ENCODE peak calls at places on chromosomes 13 and 19, in four cellular contexts. R is IMR-90, H is right lobe of liver, L is BE2C. E is an unnamed sample.

GRCh38 chr19:15194938-15195337 is 5.9 kb downstream of the NOTCH3 start:
- DNase-seq in R (peak; percentile 59), H (no peak), L (no peak), E (peak; percentile 76)

GRCh38 chr19:956747-957451 is 27.2 kb upstream of the WDR18 start:
- DNase-seq in R (peak; percentile 36), H (no peak), L (peak; percentile 37), E (no peak)

GRCh38 chr19:6475321-6476108 is 6.1 kb downstream of the DENND1C start:
- DNase-seq in R (no peak), H (no peak), L (no peak), E (no peak)

GRCh38 chr13:81017525-81018152 is 676.7 kb upstream of the SPRY2 start:
- DNase-seq in R (peak; percentile 25), H (no peak), L (no peak), E (no peak)

GRCh38 chr13:44004881-44005280 is 125.2 kb downstream of the LACC1 start:
- DNase-seq in R (peak; percentile 80), H (no peak), L (no peak), E (no peak)

GRCh38 chr13:98843482-98843877 is 91.0 kb upstream of the SLC15A1 start:
- DNase-seq in R (no peak), H (no peak), L (no peak), E (no peak)

GRCh38 chr13:40164137-40164536 is 502.3 kb downstream of the FOXO1 start:
- DNase-seq in R (no peak), H (no peak), L (no peak), E (no peak)

GRCh38 chr13:106159295-106160195 is 375.9 kb downstream of the EFNB2 start:
- DNase-seq in R (no peak), H (no peak), L (no peak), E (no peak)

GRCh38 chr19:57558525-57558924 is 1.1 kb downstream of the ZNF550 start:
- DNase-seq in R (peak; percentile 35), H (no peak), L (no peak), E (no peak)

GRCh38 chr19:20776083-20777076 is at the start of gene ZNF66:
- DNase-seq in R (peak; percentile 95), H (peak; percentile 87), L (peak; percentile 96), E (peak; percentile 95)
- H3K36me3 ChIP-seq in R (peaks cover 3% of the 10 kb centered on the region), H (no peaks in the 10 kb centered on the region), L (no peaks in the 10 kb centered on the region), E (no peaks in the 10 kb centered on the region)

GRCh38 chr19:7748756-7749155 is 1.4 kb upstream of the CD209 start:
- DNase-seq in R (peak; percentile 7), H (no peak), L (no peak), E (no peak)
- TF ChIP-seq CTCF in R (no peak), H (no peak), L (no peak), E (peak; percentile 32)

DNA sequence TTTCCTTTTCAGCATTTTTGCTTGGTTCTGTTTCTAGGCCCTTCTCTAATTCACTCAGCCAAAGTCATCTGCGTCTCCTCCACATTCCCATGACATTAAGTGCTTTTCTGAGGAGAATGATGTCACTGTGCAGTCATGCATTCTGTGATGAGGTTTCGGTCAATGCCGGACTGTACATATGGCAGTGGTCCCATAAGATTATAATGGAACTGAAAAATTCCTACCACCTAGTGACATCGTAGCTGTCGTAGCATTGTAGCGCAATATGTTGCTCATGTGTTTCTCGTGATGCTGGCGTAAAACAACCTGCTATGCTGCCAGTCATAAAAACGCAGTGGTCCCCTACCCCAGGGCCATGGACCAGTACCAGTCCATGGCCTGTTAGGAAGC is 63.4 kb upstream of the TNFRSF19 start:
- DNase-seq in R (peak; percentile 98), H (no peak), L (peak; percentile 51), E (no peak)
- H3K4me1 ChIP-seq in R (peaks cover 33% of the 10 kb centered on the region), H (no peaks in the 10 kb centered on the region), L (peaks cover 31% of the 10 kb centered on the region), E (no peaks in the 10 kb centered on the region)

DNA sequence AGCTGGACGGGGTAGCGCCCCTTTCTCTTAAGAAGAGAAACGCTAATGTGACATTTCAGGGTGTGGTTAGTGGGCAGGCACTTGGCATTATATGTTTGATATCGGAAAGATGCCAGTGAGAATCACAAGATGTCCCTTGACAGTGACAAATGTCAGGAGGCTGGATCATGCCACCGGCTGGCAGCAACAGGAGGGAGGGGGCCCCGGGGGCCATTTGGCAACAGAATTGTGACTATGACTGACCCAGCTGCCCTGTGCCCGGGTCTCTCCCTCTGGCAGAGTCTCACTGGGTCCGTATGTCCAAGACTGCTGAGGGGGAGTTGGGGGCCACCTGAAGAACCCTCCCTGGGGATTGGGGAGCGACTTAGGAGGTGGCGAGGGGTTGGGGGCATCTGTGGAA is 4.8 kb downstream of the DCAF15 start:
- DNase-seq in R (no peak), H (no peak), L (no peak), E (no peak)
- H3K36me3 ChIP-seq in R (peaks cover 51% of the 10 kb centered on the region), H (peaks cover 28% of the 10 kb centered on the region), L (peaks cover 63% of the 10 kb centered on the region), E (peaks cover 64% of the 10 kb centered on the region)

DNA sequence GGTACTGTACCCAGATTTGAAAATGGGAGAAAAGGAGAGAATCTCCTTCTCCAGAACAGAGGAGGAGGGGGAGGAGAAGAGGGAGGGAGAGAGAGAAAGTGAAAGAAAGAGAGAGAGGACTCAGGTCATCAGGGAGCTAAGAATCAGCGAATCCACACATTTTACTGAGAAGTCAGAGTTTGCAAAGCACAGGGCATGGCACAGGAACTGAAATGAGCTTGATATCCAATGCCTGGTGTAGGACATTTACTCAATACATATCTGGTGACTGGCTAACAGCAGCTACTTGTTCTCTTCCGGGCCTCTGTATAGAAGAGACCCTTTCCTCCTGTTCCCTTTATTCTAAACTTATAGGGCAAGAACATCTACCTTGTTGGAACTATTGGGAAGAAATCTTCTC is 375.1 kb downstream of the KLF5 start:
- DNase-seq in R (no peak), H (no peak), L (no peak), E (no peak)
- TF ChIP-seq CTCF in R (no peak), H (no peak), L (no peak), E (no peak)

GRCh38 chr13:110297011-110297410 is 9.9 kb downstream of the COL4A1 start:
- DNase-seq in R (no peak), H (no peak), L (no peak), E (no peak)
- H3K4me1 ChIP-seq in R (peaks cover 23% of the 10 kb centered on the region), H (no peaks in the 10 kb centered on the region), L (no peaks in the 10 kb centered on the region), E (peaks cover 52% of the 10 kb centered on the region)

GRCh38 chr19:9342610-9343304 is 18.8 kb downstream of the ZNF559 start:
- DNase-seq in R (no peak), H (no peak), L (no peak), E (no peak)
- H3K36me3 ChIP-seq in R (peaks cover 19% of the 10 kb centered on the region), H (peaks cover 14% of the 10 kb centered on the region), L (peaks cover 29% of the 10 kb centered on the region), E (peaks cover 20% of the 10 kb centered on the region)